ENCODE peak calls at places on chromosomes 2 and 18, in nine cellular contexts. One of them, this sample, is unnamed.

GRCh38 chr2:69227717-69228116 is 159.3 kb downstream of the GFPT1 start:
- DNase-seq in NCI-H2029 treated with DMSO at 0.1 percent for 48 hours: no peak
- DNase-seq in T-helper 2 cell: no peak
- DNase-seq in T-helper 1 cell: no peak
- DNase-seq in hepatocyte: no peak
- DNase-seq in AG20443: no peak
- DNase-seq in NCI-H460: no peak
- DNase-seq in stimulated activated CD8-positive, alpha-beta memory T cell treated with anti-CD3 and anti-CD28 coated beads, Interleukin-15, amount 100 ng/mL, for 1 hour: no peak
- DNase-seq in ovary: no peak
- DNase-seq in this sample: no peak

GRCh38 chr18:24986611-24987270 is 365.2 kb downstream of the ZNF521 start:
- DNase-seq in NCI-H2029 treated with DMSO at 0.1 percent for 48 hours: no peak
- DNase-seq in T-helper 1 cell: no peak
- DNase-seq in NCI-H460: no peak
- DNase-seq in stimulated activated CD8-positive, alpha-beta memory T cell treated with anti-CD3 and anti-CD28 coated beads, Interleukin-15, amount 100 ng/mL, for 1 hour: no peak
- DNase-seq in AG20443: no peak
- DNase-seq in hepatocyte: no peak
- DNase-seq in ovary: no peak
- DNase-seq in T-helper 2 cell: no peak
- DNase-seq in this sample: no peak

GRCh38 chr2:192128655-192129054 is 66.1 kb downstream of the TMEFF2 start:
- DNase-seq in hepatocyte: no peak
- DNase-seq in T-helper 2 cell: no peak
- DNase-seq in NCI-H460: no peak
- DNase-seq in stimulated activated CD8-positive, alpha-beta memory T cell treated with anti-CD3 and anti-CD28 coated beads, Interleukin-15, amount 100 ng/mL, for 1 hour: no peak
- DNase-seq in NCI-H2029 treated with DMSO at 0.1 percent for 48 hours: no peak
- DNase-seq in AG20443: peak; percentile 19
- DNase-seq in T-helper 1 cell: no peak
- DNase-seq in ovary: peak; percentile 9
- DNase-seq in this sample: no peak

GRCh38 chr2:205714789-205715411 is 32.6 kb downstream of the NRP2 start:
- DNase-seq in NCI-H2029 treated with DMSO at 0.1 percent for 48 hours: no peak
- DNase-seq in NCI-H460: peak; percentile 33
- DNase-seq in T-helper 1 cell: no peak
- DNase-seq in AG20443: no peak
- DNase-seq in stimulated activated CD8-positive, alpha-beta memory T cell treated with anti-CD3 and anti-CD28 coated beads, Interleukin-15, amount 100 ng/mL, for 1 hour: no peak
- DNase-seq in T-helper 2 cell: no peak
- DNase-seq in hepatocyte: no peak
- DNase-seq in ovary: no peak
- DNase-seq in this sample: no peak

GRCh38 chr2:120749506-120750431 is 14.1 kb downstream of the GLI2 start:
- DNase-seq in ovary: no peak
- DNase-seq in NCI-H460: no peak
- DNase-seq in hepatocyte: no peak
- DNase-seq in T-helper 2 cell: no peak
- DNase-seq in NCI-H2029 treated with DMSO at 0.1 percent for 48 hours: no peak
- DNase-seq in AG20443: peak; percentile 60
- DNase-seq in T-helper 1 cell: no peak
- DNase-seq in stimulated activated CD8-positive, alpha-beta memory T cell treated with anti-CD3 and anti-CD28 coated beads, Interleukin-15, amount 100 ng/mL, for 1 hour: no peak
- DNase-seq in this sample: no peak

GRCh38 chr18:50507120-50507590 is 52.7 kb upstream of the MAPK4 start:
- DNase-seq in hepatocyte: peak; percentile 78
- DNase-seq in NCI-H460: peak; percentile 26
- DNase-seq in T-helper 2 cell: no peak
- DNase-seq in NCI-H2029 treated with DMSO at 0.1 percent for 48 hours: no peak
- DNase-seq in stimulated activated CD8-positive, alpha-beta memory T cell treated with anti-CD3 and anti-CD28 coated beads, Interleukin-15, amount 100 ng/mL, for 1 hour: no peak
- DNase-seq in T-helper 1 cell: no peak
- DNase-seq in AG20443: peak; percentile 47
- DNase-seq in ovary: peak; percentile 52
- DNase-seq in this sample: no peak

GRCh38 chr2:134866498-134867099 is 28.2 kb downstream of the ACMSD start:
- DNase-seq in T-helper 2 cell: no peak
- DNase-seq in T-helper 1 cell: no peak
- DNase-seq in NCI-H2029 treated with DMSO at 0.1 percent for 48 hours: no peak
- DNase-seq in NCI-H460: no peak
- DNase-seq in stimulated activated CD8-positive, alpha-beta memory T cell treated with anti-CD3 and anti-CD28 coated beads, Interleukin-15, amount 100 ng/mL, for 1 hour: no peak
- DNase-seq in hepatocyte: no peak
- DNase-seq in ovary: no peak
- DNase-seq in AG20443: no peak
- DNase-seq in this sample: no peak

GRCh38 chr2:216572582-216573578 is 60.3 kb upstream of the IGFBP2 start:
- DNase-seq in ovary: peak; percentile 74
- DNase-seq in NCI-H460: no peak
- DNase-seq in hepatocyte: no peak
- DNase-seq in T-helper 1 cell: no peak
- DNase-seq in stimulated activated CD8-positive, alpha-beta memory T cell treated with anti-CD3 and anti-CD28 coated beads, Interleukin-15, amount 100 ng/mL, for 1 hour: no peak
- DNase-seq in AG20443: peak; percentile 55
- DNase-seq in NCI-H2029 treated with DMSO at 0.1 percent for 48 hours: no peak
- DNase-seq in T-helper 2 cell: no peak
- DNase-seq in this sample: no peak

GRCh38 chr2:217215877-217216276 is 356.0 kb upstream of the TNP1 start:
- DNase-seq in T-helper 1 cell: no peak
- DNase-seq in stimulated activated CD8-positive, alpha-beta memory T cell treated with anti-CD3 and anti-CD28 coated beads, Interleukin-15, amount 100 ng/mL, for 1 hour: no peak
- DNase-seq in ovary: no peak
- DNase-seq in NCI-H460: no peak
- DNase-seq in T-helper 2 cell: no peak
- DNase-seq in hepatocyte: no peak
- DNase-seq in AG20443: no peak
- DNase-seq in NCI-H2029 treated with DMSO at 0.1 percent for 48 hours: no peak
- DNase-seq in this sample: no peak

GRCh38 chr2:129760669-129761068 is 218.8 kb upstream of the RAB6C start:
- DNase-seq in stimulated activated CD8-positive, alpha-beta memory T cell treated with anti-CD3 and anti-CD28 coated beads, Interleukin-15, amount 100 ng/mL, for 1 hour: no peak
- DNase-seq in AG20443: no peak
- DNase-seq in NCI-H460: no peak
- DNase-seq in ovary: no peak
- DNase-seq in NCI-H2029 treated with DMSO at 0.1 percent for 48 hours: no peak
- DNase-seq in T-helper 2 cell: no peak
- DNase-seq in hepatocyte: no peak
- DNase-seq in T-helper 1 cell: no peak
- DNase-seq in this sample: no peak

GRCh38 chr2:233556756-233557736 is 9.5 kb downstream of the USP40 start:
- DNase-seq in T-helper 1 cell: peak; percentile 2
- DNase-seq in NCI-H460: peak; percentile 51
- DNase-seq in stimulated activated CD8-positive, alpha-beta memory T cell treated with anti-CD3 and anti-CD28 coated beads, Interleukin-15, amount 100 ng/mL, for 1 hour: no peak
- DNase-seq in T-helper 2 cell: no peak
- DNase-seq in AG20443: peak; percentile 20
- DNase-seq in NCI-H2029 treated with DMSO at 0.1 percent for 48 hours: no peak
- DNase-seq in ovary: no peak
- DNase-seq in hepatocyte: peak; percentile 9
- DNase-seq in this sample: no peak

GRCh38 chr2:160294339-160294803 is 94.3 kb upstream of the ITGB6 start:
- DNase-seq in ovary: peak; percentile 86
- DNase-seq in T-helper 1 cell: peak; percentile 78
- DNase-seq in stimulated activated CD8-positive, alpha-beta memory T cell treated with anti-CD3 and anti-CD28 coated beads, Interleukin-15, amount 100 ng/mL, for 1 hour: no peak
- DNase-seq in NCI-H2029 treated with DMSO at 0.1 percent for 48 hours: no peak
- DNase-seq in T-helper 2 cell: no peak
- DNase-seq in NCI-H460: no peak
- DNase-seq in AG20443: peak; percentile 56
- DNase-seq in hepatocyte: peak; percentile 48
- DNase-seq in this sample: no peak

GRCh38 chr2:230358305-230358704 is 31.3 kb downstream of the SP140L start:
- DNase-seq in T-helper 2 cell: no peak
- DNase-seq in T-helper 1 cell: no peak
- DNase-seq in NCI-H2029 treated with DMSO at 0.1 percent for 48 hours: no peak
- DNase-seq in hepatocyte: no peak
- DNase-seq in stimulated activated CD8-positive, alpha-beta memory T cell treated with anti-CD3 and anti-CD28 coated beads, Interleukin-15, amount 100 ng/mL, for 1 hour: no peak
- DNase-seq in NCI-H460: no peak
- DNase-seq in AG20443: no peak
- DNase-seq in ovary: no peak
- DNase-seq in this sample: no peak

GRCh38 chr2:101981066-101981465 is 10.7 kb upstream of the IL1R2 start:
- DNase-seq in stimulated activated CD8-positive, alpha-beta memory T cell treated with anti-CD3 and anti-CD28 coated beads, Interleukin-15, amount 100 ng/mL, for 1 hour: no peak
- DNase-seq in NCI-H460: no peak
- DNase-seq in AG20443: no peak
- DNase-seq in T-helper 1 cell: no peak
- DNase-seq in NCI-H2029 treated with DMSO at 0.1 percent for 48 hours: no peak
- DNase-seq in T-helper 2 cell: no peak
- DNase-seq in hepatocyte: no peak
- DNase-seq in ovary: no peak
- DNase-seq in this sample: no peak

GRCh38 chr2:25822190-25823117 is 55.8 kb downstream of the ASXL2 start:
- DNase-seq in NCI-H2029 treated with DMSO at 0.1 percent for 48 hours: peak; percentile 31
- DNase-seq in hepatocyte: peak; percentile 26
- DNase-seq in ovary: peak; percentile 39
- DNase-seq in T-helper 1 cell: peak; percentile 54
- DNase-seq in T-helper 2 cell: peak; percentile 53
- DNase-seq in NCI-H460: no peak
- DNase-seq in stimulated activated CD8-positive, alpha-beta memory T cell treated with anti-CD3 and anti-CD28 coated beads, Interleukin-15, amount 100 ng/mL, for 1 hour: peak; percentile 40
- DNase-seq in AG20443: no peak
- DNase-seq in this sample: peak; percentile 60

GRCh38 chr2:20533993-20534591 is 87.2 kb downstream of the RHOB start:
- DNase-seq in NCI-H2029 treated with DMSO at 0.1 percent for 48 hours: no peak
- DNase-seq in ovary: no peak
- DNase-seq in T-helper 1 cell: no peak
- DNase-seq in stimulated activated CD8-positive, alpha-beta memory T cell treated with anti-CD3 and anti-CD28 coated beads, Interleukin-15, amount 100 ng/mL, for 1 hour: no peak
- DNase-seq in T-helper 2 cell: no peak
- DNase-seq in AG20443: no peak
- DNase-seq in NCI-H460: no peak
- DNase-seq in hepatocyte: no peak
- DNase-seq in this sample: no peak

GRCh38 chr2:44360749-44361329 is 455 bp downstream of the PREPL start:
- DNase-seq in ovary: peak; percentile 30
- DNase-seq in NCI-H460: peak; percentile 13
- DNase-seq in stimulated activated CD8-positive, alpha-beta memory T cell treated with anti-CD3 and anti-CD28 coated beads, Interleukin-15, amount 100 ng/mL, for 1 hour: no peak
- DNase-seq in T-helper 1 cell: no peak
- DNase-seq in hepatocyte: peak; percentile 49
- DNase-seq in T-helper 2 cell: peak; percentile 5
- DNase-seq in NCI-H2029 treated with DMSO at 0.1 percent for 48 hours: no peak
- DNase-seq in AG20443: peak; percentile 29
- DNase-seq in this sample: no peak

GRCh38 chr2:202378001-202378400 is 1.9 kb downstream of the BMPR2 start:
- DNase-seq in hepatocyte: no peak
- DNase-seq in NCI-H460: no peak
- DNase-seq in T-helper 1 cell: no peak
- DNase-seq in NCI-H2029 treated with DMSO at 0.1 percent for 48 hours: no peak
- DNase-seq in ovary: no peak
- DNase-seq in stimulated activated CD8-positive, alpha-beta memory T cell treated with anti-CD3 and anti-CD28 coated beads, Interleukin-15, amount 100 ng/mL, for 1 hour: no peak
- DNase-seq in AG20443: no peak
- DNase-seq in T-helper 2 cell: no peak
- DNase-seq in this sample: no peak

GRCh38 chr2:238370482-238371372 is 50.4 kb downstream of the TRAF3IP1 start:
- DNase-seq in AG20443: peak; percentile 84
- DNase-seq in NCI-H460: peak; percentile 70
- DNase-seq in ovary: peak; percentile 63
- DNase-seq in T-helper 1 cell: peak; percentile 44
- DNase-seq in stimulated activated CD8-positive, alpha-beta memory T cell treated with anti-CD3 and anti-CD28 coated beads, Interleukin-15, amount 100 ng/mL, for 1 hour: peak; percentile 14
- DNase-seq in T-helper 2 cell: no peak
- DNase-seq in NCI-H2029 treated with DMSO at 0.1 percent for 48 hours: peak; percentile 40
- DNase-seq in hepatocyte: peak; percentile 84
- DNase-seq in this sample: peak; percentile 31

GRCh38 chr2:75621228-75621627 is 25.4 kb upstream of the MRPL19 start:
- DNase-seq in AG20443: no peak
- DNase-seq in ovary: no peak
- DNase-seq in NCI-H460: no peak
- DNase-seq in T-helper 2 cell: no peak
- DNase-seq in T-helper 1 cell: no peak
- DNase-seq in hepatocyte: no peak
- DNase-seq in NCI-H2029 treated with DMSO at 0.1 percent for 48 hours: no peak
- DNase-seq in stimulated activated CD8-positive, alpha-beta memory T cell treated with anti-CD3 and anti-CD28 coated beads, Interleukin-15, amount 100 ng/mL, for 1 hour: no peak
- DNase-seq in this sample: no peak

GRCh38 chr2:12155308-12156061 is 409.1 kb downstream of the LPIN1 start:
- DNase-seq in NCI-H2029 treated with DMSO at 0.1 percent for 48 hours: no peak
- DNase-seq in stimulated activated CD8-positive, alpha-beta memory T cell treated with anti-CD3 and anti-CD28 coated beads, Interleukin-15, amount 100 ng/mL, for 1 hour: no peak
- DNase-seq in T-helper 1 cell: no peak
- DNase-seq in hepatocyte: no peak
- DNase-seq in AG20443: peak; percentile 77
- DNase-seq in ovary: no peak
- DNase-seq in T-helper 2 cell: no peak
- DNase-seq in NCI-H460: no peak
- DNase-seq in this sample: no peak

GRCh38 chr2:162579986-162580385 is 236.1 kb downstream of the GCA start:
- DNase-seq in AG20443: no peak
- DNase-seq in hepatocyte: peak; percentile 47
- DNase-seq in stimulated activated CD8-positive, alpha-beta memory T cell treated with anti-CD3 and anti-CD28 coated beads, Interleukin-15, amount 100 ng/mL, for 1 hour: no peak
- DNase-seq in ovary: no peak
- DNase-seq in T-helper 2 cell: no peak
- DNase-seq in NCI-H460: no peak
- DNase-seq in T-helper 1 cell: no peak
- DNase-seq in NCI-H2029 treated with DMSO at 0.1 percent for 48 hours: no peak
- DNase-seq in this sample: no peak

GRCh38 chr2:160402498-160402897 is 91.1 kb downstream of the RBMS1 start:
- DNase-seq in hepatocyte: no peak
- DNase-seq in ovary: no peak
- DNase-seq in T-helper 1 cell: no peak
- DNase-seq in T-helper 2 cell: no peak
- DNase-seq in stimulated activated CD8-positive, alpha-beta memory T cell treated with anti-CD3 and anti-CD28 coated beads, Interleukin-15, amount 100 ng/mL, for 1 hour: no peak
- DNase-seq in NCI-H2029 treated with DMSO at 0.1 percent for 48 hours: no peak
- DNase-seq in NCI-H460: no peak
- DNase-seq in AG20443: no peak
- DNase-seq in this sample: no peak

GRCh38 chr2:72562451-72563153 is 263.2 kb downstream of the EXOC6B start:
- DNase-seq in NCI-H2029 treated with DMSO at 0.1 percent for 48 hours: no peak
- DNase-seq in T-helper 2 cell: no peak
- DNase-seq in ovary: no peak
- DNase-seq in stimulated activated CD8-positive, alpha-beta memory T cell treated with anti-CD3 and anti-CD28 coated beads, Interleukin-15, amount 100 ng/mL, for 1 hour: no peak
- DNase-seq in T-helper 1 cell: no peak
- DNase-seq in NCI-H460: no peak
- DNase-seq in AG20443: no peak
- DNase-seq in hepatocyte: no peak
- DNase-seq in this sample: no peak

GRCh38 chr2:96556441-96557330 is 20.1 kb downstream of the ARID5A start:
- DNase-seq in T-helper 2 cell: no peak
- DNase-seq in AG20443: peak; percentile 53
- DNase-seq in NCI-H2029 treated with DMSO at 0.1 percent for 48 hours: no peak
- DNase-seq in NCI-H460: peak; percentile 71
- DNase-seq in hepatocyte: peak; percentile 87
- DNase-seq in T-helper 1 cell: peak; percentile 59
- DNase-seq in ovary: no peak
- DNase-seq in stimulated activated CD8-positive, alpha-beta memory T cell treated with anti-CD3 and anti-CD28 coated beads, Interleukin-15, amount 100 ng/mL, for 1 hour: no peak
- DNase-seq in this sample: no peak

GRCh38 chr2:10777842-10778723 is 34.5 kb downstream of the PDIA6 start:
- DNase-seq in NCI-H2029 treated with DMSO at 0.1 percent for 48 hours: no peak
- DNase-seq in T-helper 1 cell: no peak
- DNase-seq in stimulated activated CD8-positive, alpha-beta memory T cell treated with anti-CD3 and anti-CD28 coated beads, Interleukin-15, amount 100 ng/mL, for 1 hour: no peak
- DNase-seq in ovary: no peak
- DNase-seq in NCI-H460: no peak
- DNase-seq in hepatocyte: no peak
- DNase-seq in T-helper 2 cell: no peak
- DNase-seq in AG20443: no peak
- DNase-seq in this sample: no peak

GRCh38 chr2:65786765-65787164 is 354.4 kb upstream of the SPRED2 start:
- DNase-seq in hepatocyte: no peak
- DNase-seq in AG20443: no peak
- DNase-seq in NCI-H2029 treated with DMSO at 0.1 percent for 48 hours: no peak
- DNase-seq in T-helper 2 cell: no peak
- DNase-seq in ovary: no peak
- DNase-seq in stimulated activated CD8-positive, alpha-beta memory T cell treated with anti-CD3 and anti-CD28 coated beads, Interleukin-15, amount 100 ng/mL, for 1 hour: no peak
- DNase-seq in NCI-H460: no peak
- DNase-seq in T-helper 1 cell: no peak
- DNase-seq in this sample: no peak

GRCh38 chr2:39243469-39244123 is at the start of gene CDKL4:
- DNase-seq in NCI-H460: no peak
- DNase-seq in T-helper 1 cell: peak; percentile 21
- DNase-seq in stimulated activated CD8-positive, alpha-beta memory T cell treated with anti-CD3 and anti-CD28 coated beads, Interleukin-15, amount 100 ng/mL, for 1 hour: no peak
- DNase-seq in ovary: no peak
- DNase-seq in NCI-H2029 treated with DMSO at 0.1 percent for 48 hours: no peak
- DNase-seq in T-helper 2 cell: no peak
- DNase-seq in AG20443: peak; percentile 75
- DNase-seq in hepatocyte: no peak
- DNase-seq in this sample: peak; percentile 27

GRCh38 chr18:32303400-32303799 is 113.6 kb downstream of the MEP1B start:
- DNase-seq in T-helper 1 cell: no peak
- DNase-seq in hepatocyte: no peak
- DNase-seq in T-helper 2 cell: no peak
- DNase-seq in ovary: no peak
- DNase-seq in NCI-H460: no peak
- DNase-seq in stimulated activated CD8-positive, alpha-beta memory T cell treated with anti-CD3 and anti-CD28 coated beads, Interleukin-15, amount 100 ng/mL, for 1 hour: no peak
- DNase-seq in NCI-H2029 treated with DMSO at 0.1 percent for 48 hours: no peak
- DNase-seq in AG20443: no peak
- DNase-seq in this sample: no peak

GRCh38 chr2:17628349-17629261 is 88.1 kb downstream of the VSNL1 start:
- DNase-seq in T-helper 1 cell: no peak
- DNase-seq in AG20443: no peak
- DNase-seq in stimulated activated CD8-positive, alpha-beta memory T cell treated with anti-CD3 and anti-CD28 coated beads, Interleukin-15, amount 100 ng/mL, for 1 hour: no peak
- DNase-seq in NCI-H460: no peak
- DNase-seq in NCI-H2029 treated with DMSO at 0.1 percent for 48 hours: no peak
- DNase-seq in ovary: no peak
- DNase-seq in hepatocyte: no peak
- DNase-seq in T-helper 2 cell: no peak
- DNase-seq in this sample: no peak

GRCh38 chr18:57797209-57797651 is 5.9 kb downstream of the ATP8B1 start:
- DNase-seq in stimulated activated CD8-positive, alpha-beta memory T cell treated with anti-CD3 and anti-CD28 coated beads, Interleukin-15, amount 100 ng/mL, for 1 hour: no peak
- DNase-seq in NCI-H2029 treated with DMSO at 0.1 percent for 48 hours: peak; percentile 94
- DNase-seq in T-helper 2 cell: no peak
- DNase-seq in ovary: no peak
- DNase-seq in AG20443: no peak
- DNase-seq in T-helper 1 cell: no peak
- DNase-seq in hepatocyte: peak; percentile 84
- DNase-seq in NCI-H460: no peak
- DNase-seq in this sample: no peak

This sample was measured in effector CD4-positive, alpha-beta T cell.